ENCODE peak calls at places on chromosomes 2 and 18, in eight cellular contexts. P is fibroblast of the aortic adventitia, S is fibroblast of mammary gland, H is coronary artery, K is PC-9, E is colonic mucosa, V is A549, B is GM23338. W is an unnamed sample.
A peak's percentile ranks its signal among the peaks of the same experiment; 100 is the strongest.

GRCh38 chr2:133092571-133092970 is 422.6 kb upstream of the LYPD1 start:
- DNase-seq in H (no peak), E (no peak), S (no peak), V (no peak), K (no peak), B (no peak), P (no peak), W (no peak)

GRCh38 chr2:168039885-168040284 is 207.5 kb downstream of the STK39 start:
- DNase-seq in H (no peak), B (no peak), K (no peak), P (no peak), S (no peak), V (no peak), E (no peak), W (no peak)

GRCh38 chr2:134460583-134460998 is 206.7 kb downstream of the MGAT5 start:
- DNase-seq in K (peak; percentile 67), H (no peak), P (peak; percentile 64), V (peak; percentile 64), E (peak; percentile 34), S (peak; percentile 48), B (peak; percentile 93), W (peak; percentile 55)

GRCh38 chr2:209642146-209642815 is 129.4 kb upstream of the UNC80 start:
- DNase-seq in V (no peak), K (no peak), S (peak; percentile 41), E (no peak), B (no peak), P (peak; percentile 30), H (no peak), W (no peak)

GRCh38 chr18:51278045-51278649 is 80.7 kb upstream of the MEX3C start:
- DNase-seq in V (peak; percentile 21), E (peak; percentile 62), S (peak; percentile 27), K (peak; percentile 34), H (no peak), B (peak; percentile 83), P (peak; percentile 10), W (no peak)

GRCh38 chr2:190911813-190912212 is 31.2 kb downstream of the GLS start:
- DNase-seq in P (peak; percentile 20), V (no peak), S (peak; percentile 22), H (no peak), B (no peak), E (no peak), K (no peak), W (no peak)

GRCh38 chr2:10638093-10638492 is 51.7 kb downstream of the NOL10 start:
- DNase-seq in S (no peak), E (no peak), V (no peak), K (no peak), B (no peak), P (no peak), H (no peak), W (no peak)

GRCh38 chr2:199302851-199303250 is 154.9 kb downstream of the SATB2 start:
- DNase-seq in B (no peak), E (no peak), S (peak; percentile 21), H (no peak), V (no peak), P (peak; percentile 61), K (no peak), W (peak; percentile 76)

GRCh38 chr2:174595415-174595814 is 2.2 kb downstream of the WIPF1 start:
- DNase-seq in E (no peak), S (no peak), P (no peak), H (no peak), V (no peak), B (no peak), K (no peak), W (no peak)

GRCh38 chr2:187711122-187711521 is 156.9 kb upstream of the TFPI start:
- DNase-seq in B (no peak), P (no peak), S (peak; percentile 3), E (no peak), V (no peak), H (no peak), K (no peak), W (no peak)

DNA sequence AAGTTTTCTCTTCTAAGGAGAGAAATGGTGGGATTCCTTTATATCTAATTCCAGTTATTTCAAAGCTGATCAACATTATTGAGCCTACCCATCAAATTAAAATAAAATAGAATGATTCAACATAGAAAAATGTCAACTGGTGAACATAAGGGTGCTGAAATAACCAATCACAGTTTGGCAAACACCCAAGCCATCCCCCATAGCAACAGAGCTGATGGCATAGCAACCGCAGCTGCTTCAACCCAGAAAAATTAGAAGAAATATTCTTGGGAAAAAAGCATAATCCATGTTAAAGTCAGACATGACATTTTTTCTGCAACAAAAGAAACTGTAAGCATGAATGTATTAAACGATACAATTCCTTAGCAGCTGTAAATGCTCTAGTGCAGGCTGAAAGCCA is 282.6 kb downstream of the DLGAP1 start:
- DNase-seq in P (no peak), H (no peak), S (no peak), B (no peak), E (no peak), K (no peak), V (no peak), W (no peak)
- H3K4me3 ChIP-seq in P (no peak overlapping the region), H (no peak overlapping the region), S (no peak overlapping the region), B (no peak overlapping the region), E (no peak overlapping the region), K (no peak overlapping the region), V (no peak overlapping the region), W (no peak overlapping the region)

GRCh38 chr18:34880882-34881852 is 160.0 kb upstream of the MAPRE2 start:
- DNase-seq in P (peak; percentile 30), K (no peak), E (no peak), B (no peak), H (no peak), S (peak; percentile 33), V (no peak), W (no peak)
- TF ChIP-seq CTCF in P (peak; percentile 15), K (peak; percentile 35), E (no peak), B (peak; percentile 25), H (peak; percentile 26), S (peak; percentile 29), V (peak; percentile 51), W (no peak)

GRCh38 chr2:61493523-61493942 is 22.6 kb upstream of the USP34 start:
- DNase-seq in V (no peak), B (no peak), E (no peak), K (no peak), P (peak; percentile 23), H (no peak), S (peak; percentile 24), W (peak; percentile 23)
- H3K4me3 ChIP-seq in V (no peak overlapping the region), B (no peak overlapping the region), E (no peak overlapping the region), K (no peak overlapping the region), P (no peak overlapping the region), H (no peak overlapping the region), S (no peak overlapping the region), W (no peak overlapping the region)

GRCh38 chr2:123935405-123935804 is 89.7 kb upstream of the CNTNAP5 start:
- DNase-seq in B (no peak), H (no peak), S (no peak), E (no peak), V (no peak), P (no peak), K (no peak), W (no peak)
- TF ChIP-seq CTCF in B (peak; percentile 24), H (no peak), S (no peak), E (no peak), V (no peak), P (no peak), K (no peak), W (no peak)

GRCh38 chr2:96737831-96738230 is 2.0 kb downstream of the LMAN2L start:
- DNase-seq in K (no peak), H (no peak), V (no peak), S (no peak), E (no peak), B (no peak), P (no peak), W (no peak)
- H3K4me3 ChIP-seq in K (no peak overlapping the region), H (no peak overlapping the region), V (no peak overlapping the region), S (no peak overlapping the region), E (no peak overlapping the region), B (no peak overlapping the region), P (no peak overlapping the region), W (no peak overlapping the region)

DNA sequence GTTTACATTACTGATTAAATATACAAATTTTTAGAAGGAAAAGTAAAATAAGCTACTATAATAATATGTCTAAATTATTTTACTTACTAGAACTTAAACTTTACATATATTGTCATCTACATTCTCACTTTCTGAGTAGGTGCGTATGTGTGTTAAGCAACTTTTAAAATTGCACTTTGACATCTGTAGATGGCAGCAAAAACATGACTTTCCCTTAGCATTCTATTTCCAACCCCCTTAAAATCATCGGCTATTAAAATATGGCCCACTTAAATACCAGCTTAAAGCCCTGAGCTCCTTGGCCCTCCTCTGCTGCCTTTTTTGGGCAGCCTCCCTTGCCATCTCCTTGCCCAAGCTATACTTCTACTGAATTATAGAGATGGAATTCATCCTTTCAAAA is 78.0 kb downstream of the UPP2 start:
- DNase-seq in H (no peak), B (peak; percentile 26), P (peak; percentile 45), V (no peak), K (no peak), S (peak; percentile 30), E (no peak), W (peak; percentile 21)
- TF ChIP-seq CTCF in H (no peak), B (peak; percentile 54), P (peak; percentile 36), V (peak; percentile 59), K (peak; percentile 41), S (peak; percentile 35), E (no peak), W (peak; percentile 53)

DNA sequence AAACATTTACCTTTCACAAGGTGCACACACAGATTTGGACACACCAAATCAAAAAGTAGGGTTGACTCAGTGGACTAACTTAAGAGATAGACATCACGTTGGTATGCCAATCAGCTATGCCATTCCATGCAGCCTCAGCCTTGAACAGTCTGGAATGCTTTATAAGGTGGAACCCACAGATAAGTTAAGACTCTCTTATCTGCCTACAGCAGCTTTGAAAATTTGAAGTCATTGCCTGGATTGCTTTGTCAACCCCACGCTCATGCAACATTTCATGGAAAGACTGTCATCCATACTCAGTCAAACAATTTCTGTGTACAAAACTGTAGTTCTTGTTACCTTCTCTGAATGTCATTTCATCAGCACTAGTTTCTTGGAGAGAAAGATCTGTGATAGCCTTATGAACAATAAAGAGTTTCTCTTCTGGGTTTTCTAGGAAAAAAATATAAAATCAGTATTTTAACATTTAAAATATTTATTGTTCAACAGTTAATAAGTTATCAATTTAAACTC is 1.2 kb downstream of the ERMN start:
- DNase-seq in P (no peak), V (no peak), S (no peak), K (no peak), H (no peak), E (no peak), B (no peak), W (no peak)
- H3K4me3 ChIP-seq in P (no peak overlapping the region), V (no peak overlapping the region), S (no peak overlapping the region), K (no peak overlapping the region), H (no peak overlapping the region), E (no peak overlapping the region), B (no peak overlapping the region), W (no peak overlapping the region)

GRCh38 chr2:203934006-203934632 is 2.4 kb upstream of the ICOS start:
- DNase-seq in P (no peak), S (no peak), K (no peak), V (no peak), E (no peak), H (no peak), B (no peak), W (no peak)

GRCh38 chr2:203925512-203926158 is 10.9 kb upstream of the ICOS start:
- DNase-seq in B (no peak), V (no peak), E (no peak), H (no peak), K (no peak), S (no peak), P (no peak), W (no peak)

GRCh38 chr2:203928849-203929248 is 7.7 kb upstream of the ICOS start:
- DNase-seq in S (peak; percentile 20), E (no peak), P (peak; percentile 32), V (no peak), B (peak; percentile 11), H (no peak), K (no peak), W (no peak)
- TF ChIP-seq CTCF in S (peak; percentile 51), E (no peak), P (peak; percentile 50), V (peak; percentile 35), B (peak; percentile 50), H (no peak), K (peak; percentile 55), W (peak; percentile 46)

W was measured in AG10803.